ENCODE peak calls at places on chromosomes 1 and 21, in five cellular contexts. F, W, G, J and D are unnamed samples.
A peak's percentile ranks its signal among the peaks of the same experiment; 100 is the strongest.

GRCh38 chr21:31142600-31142999 is 104.3 kb upstream of the KRTAP19-8 start:
- DNase-seq in J (no peak), F (no peak), W (no peak), G (no peak), D (no peak)

GRCh38 chr1:201025571-201026002 is 2.1 kb upstream of the KIF21B start:
- DNase-seq in W (peak; percentile 30), G (no peak), F (peak; percentile 17), J (no peak), D (no peak)

GRCh38 chr1:247345881-247346280 is 14.2 kb upstream of the ZNF496 start:
- DNase-seq in G (no peak), F (no peak), W (no peak), J (no peak), D (no peak)

GRCh38 chr1:103901072-103901471 is 151.4 kb downstream of the AMY1C start:
- DNase-seq in W (peak; percentile 79), G (no peak), J (no peak), F (no peak), D (no peak)

GRCh38 chr1:108559215-108560142 is at the start of gene EEIG2:
- DNase-seq in G (peak; percentile 90), W (peak; percentile 89), J (peak; percentile 88), F (peak; percentile 87), D (peak; percentile 14)

GRCh38 chr1:46401964-46402626 is 8.0 kb downstream of the FAAH start:
- DNase-seq in F (peak; percentile 98), G (peak; percentile 62), W (no peak), J (peak; percentile 91), D (no peak)

GRCh38 chr1:116508984-116509980 is 61.5 kb downstream of the CD58 start:
- DNase-seq in F (peak; percentile 90), G (no peak), W (no peak), J (no peak), D (no peak)

GRCh38 chr21:41359289-41359688 is 2.5 kb upstream of the MX2 start:
- DNase-seq in W (no peak), F (no peak), J (peak; percentile 40), G (no peak), D (no peak)

GRCh38 chr1:27394282-27394658 is 1.8 kb downstream of the GPR3 start:
- DNase-seq in J (no peak), G (no peak), W (no peak), F (no peak), D (no peak)

GRCh38 chr1:158177705-158178450 is 2.8 kb upstream of the CD1D start:
- DNase-seq in J (peak; percentile 93), F (peak; percentile 56), G (peak; percentile 57), W (peak; percentile 93), D (no peak)

GRCh38 chr21:27674037-27674436 is 707.1 kb upstream of the ADAMTS5 start:
- DNase-seq in G (no peak), F (peak; percentile 77), W (no peak), J (no peak), D (no peak)

GRCh38 chr1:71785470-71785869 is 496.9 kb downstream of the NEGR1 start:
- DNase-seq in G (no peak), F (peak; percentile 36), W (peak; percentile 9), J (no peak), D (no peak)

GRCh38 chr1:119674835-119675289 is 26.8 kb upstream of the ZNF697 start:
- DNase-seq in J (no peak), W (peak; percentile 63), F (peak; percentile 44), G (no peak), D (no peak)

GRCh38 chr1:32334864-32335618 is 992 bp downstream of the MARCKSL1 start:
- DNase-seq in J (peak; percentile 73), F (peak; percentile 36), G (peak; percentile 79), W (peak; percentile 70), D (no peak)

GRCh38 chr21:43984905-43985689 is 27.0 kb upstream of the TRAPPC10 start:
- DNase-seq in F (peak; percentile 8), W (no peak), G (no peak), J (no peak), D (no peak)

GRCh38 chr1:208206092-208206698 is 38.0 kb downstream of the PLXNA2 start:
- DNase-seq in J (no peak), F (no peak), G (no peak), W (no peak), D (no peak)

GRCh38 chr21:43934116-43934515 is 69.1 kb downstream of the AGPAT3 start:
- DNase-seq in J (no peak), W (no peak), G (no peak), F (no peak), D (no peak)

GRCh38 chr1:225691377-225691776 is 38.5 kb upstream of the ENAH start:
- DNase-seq in F (no peak), G (no peak), W (no peak), J (peak; percentile 24), D (no peak)

GRCh38 chr1:201598973-201599372 is 60.0 kb downstream of the NAV1 start:
- DNase-seq in F (no peak), J (no peak), W (no peak), G (no peak), D (no peak)

GRCh38 chr21:44714905-44715304 is 3.5 kb upstream of the TSPEAR start:
- DNase-seq in F (no peak), G (no peak), W (no peak), J (no peak), D (no peak)

GRCh38 chr1:234848972-234849641 is 239.1 kb upstream of the IRF2BP2 start:
- DNase-seq in J (no peak), G (no peak), W (no peak), F (peak; percentile 20), D (no peak)

GRCh38 chr1:54724771-54725170 is 9.1 kb downstream of the TTC4 start:
- DNase-seq in G (no peak), J (no peak), F (no peak), W (no peak), D (no peak)

GRCh38 chr1:234961468-234962339 is 166.9 kb downstream of the TOMM20 start:
- DNase-seq in J (peak; percentile 66), F (peak; percentile 99), W (no peak), G (no peak), D (no peak)

GRCh38 chr21:17925900-17926299 is 106.7 kb upstream of the C21orf91 start:
- DNase-seq in J (no peak), W (peak; percentile 21), F (peak; percentile 48), G (no peak), D (no peak)

GRCh38 chr1:153945131-153945794 is 1.3 kb downstream of the DENND4B start:
- DNase-seq in W (peak; percentile 77), F (peak; percentile 51), G (peak; percentile 59), J (peak; percentile 79), D (no peak)

GRCh38 chr1:51631747-51632146 is 14.9 kb downstream of the OSBPL9 start:
- DNase-seq in J (no peak), G (no peak), F (no peak), W (no peak), D (no peak)

GRCh38 chr1:99481391-99481996 is 164.4 kb upstream of the PALMD start:
- DNase-seq in G (no peak), J (peak; percentile 72), F (peak; percentile 77), W (peak; percentile 83), D (no peak)

GRCh38 chr1:2049225-2049516 is 1.0 kb upstream of the PRKCZ start:
- DNase-seq in W (no peak), J (no peak), F (no peak), G (no peak), D (no peak)

GRCh38 chr1:2046225-2046917 is 3.8 kb upstream of the PRKCZ start:
- DNase-seq in J (peak; percentile 82), G (no peak), F (peak; percentile 5), W (peak; percentile 85), D (no peak)

GRCh38 chr1:2049517-2050481 is at the start of gene PRKCZ:
- DNase-seq in J (peak; percentile 95), W (peak; percentile 95), G (peak; percentile 71), F (no peak), D (peak; percentile 47)

GRCh38 chr1:2046953-2047748 is 3.1 kb upstream of the PRKCZ start:
- DNase-seq in W (no peak), F (no peak), J (no peak), G (no peak), D (no peak)

DNA sequence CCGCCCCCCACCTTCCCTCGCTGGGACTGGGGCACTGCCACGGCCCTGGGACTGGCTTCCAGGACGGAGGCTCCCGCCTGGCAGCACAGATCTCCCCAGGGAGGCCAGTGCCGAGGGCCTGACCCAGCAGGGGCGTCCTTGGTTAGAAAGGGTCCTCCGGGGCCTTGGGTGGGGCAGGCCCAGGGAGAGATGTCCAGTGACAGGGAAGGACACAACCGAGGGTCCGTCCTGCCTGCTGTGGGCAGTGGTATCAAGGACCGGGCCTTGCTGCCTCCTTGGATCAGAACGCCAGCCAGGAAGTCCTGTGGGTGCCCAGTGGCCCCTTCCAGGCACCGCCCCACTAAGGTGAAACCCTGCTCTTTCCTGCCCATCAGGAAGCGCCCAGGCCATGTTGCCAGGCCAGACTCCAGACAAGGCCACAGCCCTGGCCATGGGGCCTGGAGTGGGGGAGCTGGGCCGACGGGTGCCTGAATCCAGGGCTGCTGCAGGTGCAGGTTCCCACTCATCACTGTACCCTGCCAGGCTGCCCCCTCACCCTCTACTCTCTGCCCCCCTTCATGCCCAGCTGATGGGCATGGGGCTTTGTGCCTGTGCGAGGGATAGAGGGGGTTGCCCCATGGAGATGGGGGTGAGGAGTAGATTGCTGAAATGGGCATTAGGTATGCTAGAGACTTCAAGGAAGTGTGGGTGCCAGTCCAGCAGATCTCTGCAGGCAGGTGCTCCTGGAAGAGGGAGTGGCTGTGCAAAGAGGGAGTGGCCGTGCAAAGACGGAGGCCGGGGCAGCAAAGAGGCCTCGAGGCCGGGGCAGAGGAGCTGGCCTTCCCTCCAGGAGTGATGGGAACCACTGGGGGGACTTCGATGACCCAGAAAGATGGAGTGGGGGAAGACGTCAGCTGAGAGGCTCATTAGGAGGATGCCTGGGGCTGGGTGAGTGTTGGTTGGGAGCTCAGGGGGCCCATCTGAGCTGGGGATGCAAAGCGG is 2.2 kb upstream of the PRKCZ start:
- DNase-seq in J (no peak), G (no peak), W (no peak), F (no peak), D (no peak)
- H3K4me3 ChIP-seq in J (no peak overlapping the region), G (no peak overlapping the region), W (no peak overlapping the region), F (no peak overlapping the region), D (no peak overlapping the region)

DNA sequence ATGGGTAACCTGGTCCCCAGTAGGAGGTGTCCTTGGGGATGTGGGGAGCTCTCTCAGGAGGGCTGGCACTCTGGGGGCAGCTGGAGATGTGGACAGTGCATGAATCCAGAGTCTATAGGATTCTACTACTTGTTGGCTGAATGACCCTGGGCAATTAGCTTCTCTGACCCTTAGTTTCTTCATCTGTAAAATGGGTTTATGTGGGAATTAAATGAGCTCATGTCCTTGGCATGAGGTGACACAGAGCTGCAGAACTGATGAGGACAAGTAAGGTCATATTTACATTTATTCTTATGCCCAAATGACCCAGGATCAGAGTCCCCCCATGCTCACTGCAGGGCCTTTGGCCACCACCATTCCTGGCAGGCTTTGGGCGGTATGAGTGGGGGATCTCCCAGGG is 29.3 kb downstream of the FOXO6 start:
- DNase-seq in F (no peak), J (no peak), G (no peak), W (no peak), D (no peak)
- H3K4me1 ChIP-seq in F (no peaks in the 10 kb centered on the region), J (peaks cover 6% of the 10 kb centered on the region), G (peaks cover 25% of the 10 kb centered on the region), W (peaks cover 33% of the 10 kb centered on the region), D (peaks cover 16% of the 10 kb centered on the region)

DNA sequence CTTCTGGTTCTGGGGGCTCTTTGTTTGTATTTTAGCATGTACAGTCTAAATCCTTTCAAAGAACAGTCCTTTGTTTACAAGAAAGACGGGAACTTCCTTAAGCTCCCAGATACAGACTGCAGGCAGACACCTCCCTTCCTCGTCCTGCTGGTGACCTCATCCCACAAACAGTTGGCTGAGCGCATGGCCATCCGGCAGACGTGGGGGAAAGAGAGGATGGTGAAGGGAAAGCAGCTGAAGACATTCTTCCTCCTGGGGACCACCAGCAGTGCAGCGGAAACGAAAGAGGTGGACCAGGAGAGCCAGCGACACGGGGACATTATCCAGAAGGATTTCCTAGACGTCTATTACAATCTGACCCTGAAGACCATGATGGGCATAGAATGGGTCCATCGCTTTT is 47.9 kb downstream of the B3GALT5 start:
- DNase-seq in F (peak; percentile 76), J (peak; percentile 64), G (peak; percentile 31), W (no peak), D (no peak)
- H3K4me3 ChIP-seq in F (peak overlapping the region; percentile 23), J (no peak overlapping the region), G (no peak overlapping the region), W (no peak overlapping the region), D (no peak overlapping the region)

GRCh38 chr1:4027492-4028138 is 127.5 kb upstream of the C1orf174 start:
- DNase-seq in G (no peak), J (peak; percentile 23), F (no peak), W (no peak), D (no peak)
- H3K4me1 ChIP-seq in G (no peaks in the 10 kb centered on the region), J (no peaks in the 10 kb centered on the region), F (no peaks in the 10 kb centered on the region), W (no peaks in the 10 kb centered on the region), D (no peaks in the 10 kb centered on the region)